ENCODE peak calls at places on chromosomes 6 and 20, in five cellular contexts. T is stimulated activated effector memory CD8-positive, alpha-beta T cell treated with anti-CD3 and anti-CD28 coated beads, Interleukin-12 subunit alpha, Interleukin-12 subunit beta, amount 100 ng/mL, for 72 hours; B is myocyte; V is natural killer cell; Y is IMR-90. F is an unnamed sample.

GRCh38 chr20:61185841-61186601 is 66.0 kb upstream of the CDH4 start:
- DNase-seq in T (no peak), B (peak), V (no peak), Y (peak), F (no peak)

GRCh38 chr6:34196116-34196832 is 40.4 kb upstream of the HMGA1 start:
- DNase-seq in T (peak), B (peak), V (peak), Y (peak), F (peak)

GRCh38 chr6:156438519-156438918 is 338.7 kb upstream of the ARID1B start:
- DNase-seq in T (no peak), B (no peak), V (no peak), Y (no peak), F (no peak)

GRCh38 chr6:43492673-43493072 is 15.3 kb downstream of the TJAP1 start:
- DNase-seq in T (no peak), B (peak), V (no peak), Y (peak), F (peak)

GRCh38 chr20:48875914-48876240 is 45.6 kb upstream of the ARFGEF2 start:
- DNase-seq in T (no peak), B (no peak), V (no peak), Y (no peak), F (peak)

GRCh38 chr6:160348209-160348551 is at the start of gene SLC22A3:
- DNase-seq in T (no peak), B (no peak), V (no peak), Y (no peak), F (no peak)

GRCh38 chr20:25223179-25223661 is 24.7 kb upstream of the PYGB start:
- DNase-seq in T (peak), B (peak), V (no peak), Y (peak), F (no peak)

GRCh38 chr6:137893726-137894125 is 26.7 kb downstream of the TNFAIP3 start:
- DNase-seq in T (no peak), B (no peak), V (no peak), Y (no peak), F (no peak)

GRCh38 chr6:36920049-36920448 is 34.3 kb downstream of the C6orf89 start:
- DNase-seq in T (no peak), B (no peak), V (no peak), Y (no peak), F (no peak)

GRCh38 chr6:4774715-4775590 is 1.3 kb upstream of the CDYL start:
- DNase-seq in T (no peak), B (no peak), V (peak), Y (no peak), F (peak)

GRCh38 chr20:10769700-10770099 is 95.9 kb upstream of the JAG1 start:
- DNase-seq in T (no peak), B (no peak), V (no peak), Y (peak), F (no peak)

GRCh38 chr6:108966855-108967755 is 118.9 kb downstream of the ARMC2 start:
- DNase-seq in T (peak), B (peak), V (peak), Y (peak), F (peak)

GRCh38 chr6:134533991-134534390 is 216.1 kb upstream of the SGK1 start:
- DNase-seq in T (no peak), B (peak), V (no peak), Y (no peak), F (no peak)

GRCh38 chr6:37630281-37630799 is 67.3 kb downstream of the MDGA1 start:
- DNase-seq in T (no peak), B (peak), V (no peak), Y (peak), F (peak)

GRCh38 chr6:42756713-42757112 is 10.8 kb upstream of the TBCC start:
- DNase-seq in T (no peak), B (no peak), V (no peak), Y (no peak), F (no peak)

GRCh38 chr20:57545927-57546662 is 14.8 kb upstream of the PCK1 start:
- DNase-seq in T (no peak), B (peak), V (no peak), Y (no peak), F (no peak)

GRCh38 chr6:126261792-126262421 is 78.0 kb upstream of the CENPW start:
- DNase-seq in T (no peak), B (no peak), V (no peak), Y (no peak), F (no peak)

GRCh38 chr20:58868795-58869194 is 16.3 kb downstream of the GNAS start:
- DNase-seq in T (no peak), B (no peak), V (no peak), Y (no peak), F (no peak)

GRCh38 chr6:100538086-100538485 is 73.4 kb upstream of the SIM1 start:
- DNase-seq in T (no peak), B (no peak), V (no peak), Y (no peak), F (no peak)

GRCh38 chr6:130600880-130601341 is 226.3 kb upstream of the SMLR1 start:
- DNase-seq in T (no peak), B (no peak), V (no peak), Y (peak), F (no peak)

GRCh38 chr6:54135665-54136370 is 24.6 kb downstream of the MLIP start:
- DNase-seq in T (no peak), B (peak), V (no peak), Y (peak), F (no peak)